ENCODE peak calls at places on chromosomes 7 and 10, in six cellular contexts. H is esophagus squamous epithelium, V is ovary, Y is heart left ventricle, G is IMR-90, T is Peyer's patch. X is an unnamed sample.

GRCh38 chr7:110943686-110944350 is 147.1 kb upstream of the LRRN3 start:
- DNase-seq in T (no peak), H (no peak), G (peak; percentile 76), V (no peak), Y (no peak), X (no peak)

GRCh38 chr7:105473163-105473562 is 48.9 kb downstream of the PUS7 start:
- DNase-seq in Y (no peak), H (no peak), G (peak; percentile 91), T (no peak), V (no peak), X (no peak)

GRCh38 chr10:109956454-109957091 is 33.3 kb upstream of the XPNPEP1 start:
- DNase-seq in V (no peak), T (no peak), G (peak; percentile 52), H (no peak), Y (no peak), X (no peak)

GRCh38 chr7:36300696-36301350 is 88.8 kb upstream of the ANLN start:
- DNase-seq in Y (no peak), V (no peak), G (no peak), T (no peak), H (no peak), X (no peak)

GRCh38 chr10:124093076-124093773 is at the start of gene CHST15:
- DNase-seq in Y (peak; percentile 38), T (peak; percentile 49), G (no peak), V (peak; percentile 74), H (no peak), X (peak; percentile 39)

GRCh38 chr10:120456626-120457430 is at the start of gene PLPP4:
- DNase-seq in G (no peak), T (no peak), Y (no peak), V (no peak), H (no peak), X (peak; percentile 29)

GRCh38 chr7:94907420-94908203 is at the start of gene PPP1R9A:
- DNase-seq in Y (peak; percentile 48), V (peak; percentile 46), G (no peak), T (no peak), H (no peak), X (peak; percentile 27)

GRCh38 chr7:5422324-5423271 is 1.0 kb downstream of the TNRC18 start:
- DNase-seq in G (peak; percentile 24), Y (no peak), H (no peak), T (no peak), V (peak; percentile 43), X (peak; percentile 28)

GRCh38 chr7:134527979-134528371 is 608 bp downstream of the AKR1B10 start:
- DNase-seq in G (peak; percentile 86), Y (no peak), V (peak; percentile 38), T (no peak), H (no peak), X (no peak)

GRCh38 chr7:41247128-41247865 is 455.6 kb downstream of the INHBA start:
- DNase-seq in Y (no peak), T (no peak), V (no peak), H (no peak), G (peak; percentile 74), X (no peak)

GRCh38 chr7:85573849-85574248 is 387.0 kb upstream of the SEMA3D start:
- DNase-seq in H (no peak), Y (no peak), G (no peak), V (no peak), T (no peak), X (no peak)

GRCh38 chr10:109282510-109282909 is 640.8 kb downstream of the XPNPEP1 start:
- DNase-seq in T (no peak), Y (no peak), H (no peak), V (no peak), G (peak; percentile 89), X (no peak)

GRCh38 chr7:129955993-129956543 is 3.3 kb upstream of the UBE2H start:
- DNase-seq in H (no peak), G (no peak), V (no peak), Y (no peak), T (no peak), X (no peak)

GRCh38 chr7:129950191-129950940 is 2.4 kb downstream of the UBE2H start:
- DNase-seq in H (no peak), Y (no peak), V (no peak), T (no peak), G (no peak), X (peak; percentile 49)

GRCh38 chr7:129951076-129952011 is 1.4 kb downstream of the UBE2H start:
- DNase-seq in H (no peak), Y (peak; percentile 44), V (peak; percentile 45), T (peak; percentile 67), G (no peak), X (no peak)

GRCh38 chr7:129952164-129952652 is 552 bp downstream of the UBE2H start:
- DNase-seq in V (peak; percentile 50), H (no peak), Y (peak; percentile 56), T (peak; percentile 35), G (no peak), X (peak; percentile 41)

GRCh38 chr7:129952653-129953560 is at the start of gene UBE2H:
- DNase-seq in G (peak; percentile 90), Y (peak; percentile 92), T (peak; percentile 94), V (peak; percentile 93), H (peak; percentile 59), X (peak; percentile 90)
- TF ChIP-seq POLR2A in G (peak; percentile 85), Y (peak; percentile 98), T (peak; percentile 98), V (peak; percentile 97), H (peak; percentile 100), X (peak; percentile 100)

DNA sequence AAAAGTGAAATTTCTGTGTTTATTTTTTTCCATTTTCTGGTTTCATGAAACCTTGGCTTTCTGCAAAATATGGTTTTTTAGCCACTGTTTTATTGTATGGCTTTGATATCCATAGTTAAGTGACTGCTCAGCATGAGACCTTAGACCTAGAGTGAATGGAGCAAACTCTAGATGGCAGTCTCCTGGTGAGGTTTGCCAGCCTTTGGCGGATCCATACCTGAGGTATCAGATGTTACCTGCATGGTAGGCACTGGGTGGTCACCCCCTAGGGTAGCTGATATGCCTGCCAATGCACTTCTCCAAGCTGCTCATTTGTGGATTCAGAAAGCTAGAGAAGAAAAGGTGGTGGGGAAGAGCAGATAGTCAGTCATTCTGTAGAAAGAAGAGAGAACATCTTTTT is 17.4 kb upstream of the FZD8 start:
- DNase-seq in H (no peak), G (no peak), T (no peak), Y (no peak), V (no peak), X (no peak)
- TF ChIP-seq CTCF in H (no peak), G (no peak), T (no peak), Y (no peak), V (no peak), X (no peak)

GRCh38 chr7:81608748-81609382 is 161.0 kb downstream of the HGF start:
- DNase-seq in Y (no peak), G (peak; percentile 84), V (no peak), H (no peak), T (no peak), X (no peak)
- TF ChIP-seq POLR2A in Y (no peak), G (no peak), V (no peak), H (no peak), T (no peak), X (no peak)

DNA sequence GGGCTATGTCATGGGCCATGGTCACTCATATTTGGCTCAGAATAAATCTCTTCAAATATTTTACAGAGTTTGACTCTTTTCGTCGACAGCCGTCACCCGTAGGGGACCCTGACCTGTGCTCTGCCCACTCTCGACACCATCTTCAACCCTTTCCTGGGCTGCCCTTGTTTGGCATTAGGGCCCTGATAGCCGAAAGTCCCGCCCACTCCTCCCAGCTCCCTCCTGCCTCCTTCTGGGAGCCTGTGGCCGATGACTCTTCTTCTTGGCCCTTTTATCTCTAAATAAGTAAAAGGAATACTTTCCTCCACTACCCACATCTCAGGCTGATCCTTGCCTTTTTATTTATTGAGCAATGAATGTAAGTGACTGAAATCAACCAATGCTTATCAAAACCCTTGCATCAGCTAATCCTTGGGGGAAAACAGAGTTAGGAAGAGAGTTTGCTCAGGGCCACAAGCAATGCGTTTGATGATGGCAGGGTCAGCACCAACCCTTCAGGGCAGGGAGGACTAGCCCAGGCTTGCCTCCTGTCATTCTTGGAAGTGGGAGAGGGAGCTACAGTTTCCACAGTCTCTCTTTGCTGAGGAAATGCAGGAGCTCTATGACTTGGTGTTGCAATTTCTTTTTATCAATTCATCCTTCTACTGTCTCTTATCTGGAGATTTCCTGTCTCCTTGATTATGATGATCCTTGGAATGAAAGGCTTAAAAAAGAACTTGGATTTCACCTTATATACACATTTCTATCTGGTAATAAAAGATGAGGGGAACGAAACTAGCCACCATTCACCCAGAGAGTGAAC is 218.2 kb upstream of the PODXL start:
- DNase-seq in V (no peak), T (no peak), G (no peak), H (no peak), Y (no peak), X (no peak)
- TF ChIP-seq CTCF in V (no peak), T (no peak), G (no peak), H (no peak), Y (no peak), X (no peak)

GRCh38 chr10:72244573-72245038 is 28.5 kb upstream of the ASCC1 start:
- DNase-seq in H (no peak), G (no peak), T (no peak), V (no peak), Y (no peak), X (no peak)

GRCh38 chr10:72250666-72251065 is 23.1 kb upstream of the DDIT4 start:
- DNase-seq in H (no peak), Y (peak; percentile 41), T (no peak), V (peak; percentile 70), G (peak; percentile 82), X (peak; percentile 77)

GRCh38 chr10:72251635-72252034 is 22.1 kb upstream of the DDIT4 start:
- DNase-seq in Y (no peak), G (no peak), T (no peak), V (no peak), H (no peak), X (no peak)

GRCh38 chr10:72245949-72246525 is 27.7 kb upstream of the DDIT4 start:
- DNase-seq in T (no peak), G (no peak), H (no peak), Y (no peak), V (no peak), X (no peak)

GRCh38 chr10:72248477-72249151 is 25.1 kb upstream of the DDIT4 start:
- DNase-seq in G (no peak), H (peak; percentile 88), Y (peak; percentile 89), T (peak; percentile 94), V (peak; percentile 88), X (peak; percentile 82)
- TF ChIP-seq POLR2A in G (no peak), H (peak; percentile 55), Y (peak; percentile 23), T (peak; percentile 58), V (peak; percentile 54), X (peak; percentile 48)

GRCh38 chr10:49010295-49010694 is 70.7 kb upstream of the LRRC18 start:
- DNase-seq in H (no peak), T (no peak), V (no peak), Y (no peak), G (no peak), X (no peak)
- TF ChIP-seq CTCF in H (no peak), T (no peak), V (no peak), Y (no peak), G (no peak), X (no peak)

GRCh38 chr7:30469303-30469702 is 9.3 kb downstream of the NOD1 start:
- DNase-seq in H (no peak), V (peak; percentile 88), T (no peak), Y (peak; percentile 87), G (peak; percentile 99), X (peak; percentile 87)
- TF ChIP-seq POLR2A in H (no peak), V (peak; percentile 16), T (no peak), Y (no peak), G (peak; percentile 57), X (peak; percentile 24)